ENCODE peak calls at places on chromosomes 4 and X, in four cellular contexts. One of them, this sample, is unnamed.

GRCh38 chr4:27861381-27861787 is 1000.7 kb downstream of the STIM2 start:
- DNase-seq in heart left ventricle: no peak
- DNase-seq in IMR-90: peak; percentile 47
- DNase-seq in suprapubic skin: no peak
- DNase-seq in this sample: no peak

GRCh38 chrX:129743835-129744234 is 5.1 kb downstream of the XPNPEP2 start:
- DNase-seq in heart left ventricle: no peak
- DNase-seq in suprapubic skin: no peak
- DNase-seq in IMR-90: no peak
- DNase-seq in this sample: no peak

GRCh38 chrX:14015941-14016340 is 13.8 kb downstream of the GEMIN8 start:
- DNase-seq in IMR-90: no peak
- DNase-seq in suprapubic skin: no peak
- DNase-seq in heart left ventricle: no peak
- DNase-seq in this sample: no peak

GRCh38 chr4:64158648-64159326 is 250.5 kb downstream of the TECRL start:
- DNase-seq in heart left ventricle: peak; percentile 44
- DNase-seq in IMR-90: peak; percentile 22
- DNase-seq in suprapubic skin: no peak
- DNase-seq in this sample: no peak

GRCh38 chrX:78997870-78998558 is 52.8 kb downstream of the P2RY10 start:
- DNase-seq in heart left ventricle: no peak
- DNase-seq in suprapubic skin: no peak
- DNase-seq in IMR-90: no peak
- DNase-seq in this sample: no peak

GRCh38 chrX:63686878-63687714 is 97.9 kb downstream of the ARHGEF9 start:
- DNase-seq in heart left ventricle: no peak
- DNase-seq in suprapubic skin: no peak
- DNase-seq in IMR-90: peak; percentile 45
- DNase-seq in this sample: no peak

GRCh38 chr4:80305466-80305865 is 30.1 kb upstream of the CFAP299 start:
- DNase-seq in suprapubic skin: no peak
- DNase-seq in IMR-90: peak; percentile 80
- DNase-seq in heart left ventricle: no peak
- DNase-seq in this sample: no peak

GRCh38 chr4:42519803-42520417 is 122.6 kb downstream of the SHISA3 start:
- DNase-seq in heart left ventricle: no peak
- DNase-seq in IMR-90: peak; percentile 48
- DNase-seq in suprapubic skin: no peak
- DNase-seq in this sample: peak; percentile 67

GRCh38 chr4:20890752-20891151 is 190.5 kb downstream of the PACRGL start:
- DNase-seq in suprapubic skin: no peak
- DNase-seq in heart left ventricle: no peak
- DNase-seq in IMR-90: no peak
- DNase-seq in this sample: no peak

GRCh38 chrX:110420771-110421498 is 62.3 kb downstream of the RTL9 start:
- DNase-seq in heart left ventricle: no peak
- DNase-seq in IMR-90: peak; percentile 34
- DNase-seq in suprapubic skin: no peak
- DNase-seq in this sample: no peak

GRCh38 chrX:110418857-110419249 is 60.2 kb downstream of the RTL9 start:
- DNase-seq in heart left ventricle: no peak
- DNase-seq in IMR-90: peak; percentile 86
- DNase-seq in suprapubic skin: no peak
- DNase-seq in this sample: no peak

GRCh38 chrX:110415440-110416167 is 57.0 kb downstream of the RTL9 start:
- DNase-seq in suprapubic skin: no peak
- DNase-seq in IMR-90: peak; percentile 74
- DNase-seq in heart left ventricle: no peak
- DNase-seq in this sample: no peak

GRCh38 chrX:110417128-110417527 is 58.5 kb downstream of the RTL9 start:
- DNase-seq in suprapubic skin: no peak
- DNase-seq in heart left ventricle: no peak
- DNase-seq in IMR-90: no peak
- DNase-seq in this sample: no peak

GRCh38 chrX:110418220-110418856 is 59.7 kb downstream of the RTL9 start:
- DNase-seq in IMR-90: peak; percentile 81
- DNase-seq in suprapubic skin: no peak
- DNase-seq in heart left ventricle: no peak
- DNase-seq in this sample: no peak
- H3K4me3 ChIP-seq in IMR-90: no peak overlapping the region
- H3K4me3 ChIP-seq in suprapubic skin: no peak overlapping the region
- H3K4me3 ChIP-seq in heart left ventricle: no peak overlapping the region
- H3K4me3 ChIP-seq in this sample: no peak overlapping the region

GRCh38 chrX:55715847-55716246 is 1.7 kb upstream of the RRAGB start:
- DNase-seq in suprapubic skin: no peak
- DNase-seq in IMR-90: no peak
- DNase-seq in heart left ventricle: no peak
- DNase-seq in this sample: no peak
- TF ChIP-seq CTCF in suprapubic skin: no peak
- TF ChIP-seq CTCF in IMR-90: no peak
- TF ChIP-seq CTCF in heart left ventricle: no peak
- TF ChIP-seq CTCF in this sample: no peak

GRCh38 chr4:168831585-168831918 is 178.5 kb downstream of the CBR4 start:
- DNase-seq in suprapubic skin: no peak
- DNase-seq in heart left ventricle: no peak
- DNase-seq in IMR-90: no peak
- DNase-seq in this sample: no peak

GRCh38 chr4:168830777-168831512 is 179.1 kb downstream of the CBR4 start:
- DNase-seq in heart left ventricle: no peak
- DNase-seq in suprapubic skin: no peak
- DNase-seq in IMR-90: no peak
- DNase-seq in this sample: no peak

GRCh38 chr4:168822481-168822880 is 187.6 kb downstream of the CBR4 start:
- DNase-seq in heart left ventricle: no peak
- DNase-seq in IMR-90: no peak
- DNase-seq in suprapubic skin: no peak
- DNase-seq in this sample: no peak

GRCh38 chr4:168826620-168827019 is 183.4 kb downstream of the CBR4 start:
- DNase-seq in heart left ventricle: no peak
- DNase-seq in IMR-90: no peak
- DNase-seq in suprapubic skin: no peak
- DNase-seq in this sample: no peak

GRCh38 chr4:168825975-168826374 is 184.1 kb downstream of the CBR4 start:
- DNase-seq in IMR-90: peak; percentile 81
- DNase-seq in heart left ventricle: no peak
- DNase-seq in suprapubic skin: no peak
- DNase-seq in this sample: no peak
- H3K27ac ChIP-seq in IMR-90: no peak overlapping the region
- H3K27ac ChIP-seq in heart left ventricle: no peak overlapping the region
- H3K27ac ChIP-seq in suprapubic skin: no peak overlapping the region
- H3K27ac ChIP-seq in this sample: no peak overlapping the region

GRCh38 chrX:153828308-153828707 is 2.0 kb downstream of the PDZD4 start:
- DNase-seq in IMR-90: no peak
- DNase-seq in heart left ventricle: no peak
- DNase-seq in suprapubic skin: no peak
- DNase-seq in this sample: no peak
- H3K4me3 ChIP-seq in IMR-90: no peak overlapping the region
- H3K4me3 ChIP-seq in heart left ventricle: no peak overlapping the region
- H3K4me3 ChIP-seq in suprapubic skin: peak overlapping the region; percentile 48
- H3K4me3 ChIP-seq in this sample: peak overlapping the region; percentile 30

DNA sequence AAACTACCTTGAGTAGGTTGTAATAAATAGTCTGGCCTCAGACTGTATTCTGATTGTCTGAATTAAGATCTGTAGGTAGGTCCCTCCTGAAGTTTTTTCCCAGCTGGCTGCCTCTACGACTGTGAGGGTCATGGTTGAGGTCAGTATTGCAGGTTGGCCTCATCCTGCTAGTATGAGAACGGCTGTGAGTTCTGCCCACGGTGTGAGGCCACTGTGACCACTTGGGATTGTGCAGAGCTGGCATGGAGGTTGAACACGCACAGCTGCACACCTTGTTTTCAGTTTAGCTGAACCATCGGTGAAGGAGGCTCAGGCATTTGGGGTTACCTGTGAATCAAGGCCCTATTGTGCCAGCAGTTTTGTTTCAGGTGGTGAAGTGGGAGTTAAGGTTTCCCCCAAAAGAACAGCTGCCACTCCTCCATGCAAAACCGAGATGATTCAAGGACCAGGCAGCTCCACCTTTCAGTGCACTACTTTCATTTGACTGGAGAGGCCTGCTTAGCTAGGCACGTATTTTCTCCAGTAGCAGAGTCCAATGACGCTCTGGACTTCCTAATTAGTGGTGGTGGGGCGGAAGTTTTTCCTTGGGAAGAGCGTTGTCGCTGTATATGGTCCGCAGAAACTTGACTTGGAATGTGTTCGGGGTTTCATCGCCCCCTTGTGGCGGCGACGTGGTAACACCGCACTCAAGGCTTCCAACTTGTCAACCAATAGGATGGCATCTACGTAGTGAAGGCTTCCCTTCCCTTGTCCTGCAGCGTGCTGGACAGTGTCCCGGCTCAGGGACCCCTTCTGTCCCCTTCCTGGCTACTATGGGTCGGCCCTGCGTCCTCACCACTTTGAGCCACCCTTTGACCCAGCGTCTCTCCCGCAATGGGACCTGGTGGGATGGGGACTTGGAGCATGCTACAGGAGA is 13.8 kb downstream of the CMC4 start:
- DNase-seq in suprapubic skin: peak; percentile 73
- DNase-seq in heart left ventricle: peak; percentile 57
- DNase-seq in IMR-90: peak; percentile 70
- DNase-seq in this sample: peak; percentile 82
- TF ChIP-seq CTCF in suprapubic skin: peak; percentile 24
- TF ChIP-seq CTCF in heart left ventricle: peak; percentile 79
- TF ChIP-seq CTCF in IMR-90: peak; percentile 74
- TF ChIP-seq CTCF in this sample: peak; percentile 67

GRCh38 chr4:41400296-41400695 is 137.7 kb upstream of the LIMCH1 start:
- DNase-seq in heart left ventricle: no peak
- DNase-seq in suprapubic skin: no peak
- DNase-seq in IMR-90: no peak
- DNase-seq in this sample: no peak

GRCh38 chr4:41409095-41409494 is 128.9 kb upstream of the LIMCH1 start:
- DNase-seq in heart left ventricle: no peak
- DNase-seq in IMR-90: no peak
- DNase-seq in suprapubic skin: no peak
- DNase-seq in this sample: no peak

GRCh38 chr4:41406051-41406516 is 131.9 kb upstream of the LIMCH1 start:
- DNase-seq in IMR-90: no peak
- DNase-seq in heart left ventricle: no peak
- DNase-seq in suprapubic skin: no peak
- DNase-seq in this sample: no peak

GRCh38 chr4:41410049-41410448 is 127.9 kb upstream of the LIMCH1 start:
- DNase-seq in IMR-90: peak; percentile 6
- DNase-seq in heart left ventricle: no peak
- DNase-seq in suprapubic skin: no peak
- DNase-seq in this sample: no peak

GRCh38 chr4:41405464-41405863 is 132.5 kb upstream of the LIMCH1 start:
- DNase-seq in suprapubic skin: no peak
- DNase-seq in heart left ventricle: no peak
- DNase-seq in IMR-90: no peak
- DNase-seq in this sample: no peak
- H3K27ac ChIP-seq in suprapubic skin: no peak overlapping the region
- H3K27ac ChIP-seq in heart left ventricle: no peak overlapping the region
- H3K27ac ChIP-seq in IMR-90: no peak overlapping the region
- H3K27ac ChIP-seq in this sample: peak overlapping the region; percentile 2

GRCh38 chrX:115234220-115234557 is 293 bp upstream of the LRCH2 start:
- DNase-seq in IMR-90: no peak
- DNase-seq in suprapubic skin: no peak
- DNase-seq in heart left ventricle: no peak
- DNase-seq in this sample: no peak
- H3K4me3 ChIP-seq in IMR-90: peak overlapping the region; percentile 89
- H3K4me3 ChIP-seq in suprapubic skin: peak overlapping the region; percentile 48
- H3K4me3 ChIP-seq in heart left ventricle: no peak overlapping the region
- H3K4me3 ChIP-seq in this sample: peak overlapping the region; percentile 79